ENCODE peak calls at places on chromosome 14, in six cellular contexts. A is hepatocyte, W is DND-41, X is lung, Z is heart left ventricle, B is fibroblast of lung. U is an unnamed sample.
A peak's percentile ranks its signal among the peaks of the same experiment; 100 is the strongest.

GRCh38 chr14:35999264-35999663 is 173.1 kb downstream of the BRMS1L start:
- DNase-seq in A (no peak), W (no peak), X (no peak), Z (no peak), B (no peak), U (no peak)

GRCh38 chr14:66496188-66496807 is 10.1 kb downstream of the CCDC196 start:
- DNase-seq in A (no peak), W (no peak), X (no peak), Z (no peak), B (peak; percentile 19), U (no peak)

GRCh38 chr14:90429764-90430163 is 32.9 kb downstream of the CALM1 start:
- DNase-seq in A (no peak), W (no peak), X (no peak), Z (no peak), B (no peak), U (no peak)

GRCh38 chr14:90507428-90507827 is 110.6 kb downstream of the CALM1 start:
- DNase-seq in A (no peak), W (no peak), X (no peak), Z (no peak), B (no peak), U (no peak)

GRCh38 chr14:94113908-94114588 is 3.5 kb downstream of the IFI27 start:
- DNase-seq in A (no peak), W (no peak), X (no peak), Z (no peak), B (peak; percentile 66), U (no peak)

GRCh38 chr14:35122696-35123387 is 490 bp downstream of the PRORP start:
- DNase-seq in A (peak; percentile 62), W (no peak), X (no peak), Z (no peak), B (peak; percentile 33), U (no peak)

GRCh38 chr14:64656986-64657385 is 47.2 kb upstream of the PLEKHG3 start:
- DNase-seq in A (no peak), W (no peak), X (no peak), Z (no peak), B (no peak), U (no peak)

GRCh38 chr14:34826661-34827060 is 48.5 kb downstream of the BAZ1A start:
- DNase-seq in A (no peak), W (no peak), X (no peak), Z (no peak), B (peak; percentile 31), U (no peak)

GRCh38 chr14:64955297-64955696 is 12.8 kb upstream of the GPX2 start:
- DNase-seq in A (peak; percentile 48), W (no peak), X (no peak), Z (no peak), B (no peak), U (no peak)

GRCh38 chr14:24062216-24062980 is 9.0 kb upstream of the CPNE6 start:
- DNase-seq in A (no peak), W (no peak), X (no peak), Z (peak; percentile 12), B (no peak), U (no peak)

GRCh38 chr14:22039938-22040780 is 366.5 kb upstream of the OR4E1 start:
- DNase-seq in A (peak; percentile 20), W (peak; percentile 61), X (no peak), Z (no peak), B (no peak), U (peak; percentile 32)

GRCh38 chr14:92407395-92407794 is 84.4 kb downstream of the SLC24A4 start:
- DNase-seq in A (no peak), W (no peak), X (no peak), Z (no peak), B (no peak), U (no peak)

GRCh38 chr14:93171366-93171765 is 13.3 kb downstream of the MOAP1 start:
- DNase-seq in A (no peak), W (no peak), X (no peak), Z (no peak), B (no peak), U (no peak)

GRCh38 chr14:67426983-67427601 is 15.1 kb upstream of the PLEK2 start:
- DNase-seq in A (peak; percentile 91), W (peak; percentile 76), X (peak; percentile 72), Z (peak; percentile 80), B (peak; percentile 70), U (peak; percentile 63)

GRCh38 chr14:85178869-85179268 is 351.1 kb upstream of the FLRT2 start:
- DNase-seq in A (no peak), W (no peak), X (no peak), Z (no peak), B (no peak), U (no peak)

GRCh38 chr14:71206123-71206522 is 298.9 kb downstream of the PCNX1 start:
- DNase-seq in A (no peak), W (no peak), X (no peak), Z (no peak), B (no peak), U (no peak)

GRCh38 chr14:24426912-24427536 is 2.4 kb downstream of the CBLN3 start:
- DNase-seq in A (peak; percentile 79), W (no peak), X (no peak), Z (no peak), B (no peak), U (no peak)

GRCh38 chr14:65169351-65169750 is 67.0 kb upstream of the MAX start:
- DNase-seq in A (no peak), W (no peak), X (no peak), Z (no peak), B (peak; percentile 71), U (no peak)

GRCh38 chr14:52730708-52731111 is 744 bp downstream of the STYX start:
- DNase-seq in A (no peak), W (no peak), X (no peak), Z (no peak), B (peak; percentile 31), U (no peak)

GRCh38 chr14:49945448-49946319 is 52.8 kb downstream of the ARF6 start:
- DNase-seq in A (no peak), W (no peak), X (no peak), Z (no peak), B (no peak), U (no peak)

GRCh38 chr14:22524105-22524783 is 64.8 kb downstream of the DAD1 start:
- DNase-seq in A (no peak), W (no peak), X (no peak), Z (no peak), B (no peak), U (no peak)

GRCh38 chr14:104841730-104842129 is 23.3 kb upstream of the CEP170B start:
- DNase-seq in A (no peak), W (no peak), X (no peak), Z (no peak), B (no peak), U (no peak)

GRCh38 chr14:24132061-24132685 is 1.7 kb downstream of the FITM1 start:
- DNase-seq in A (no peak), W (no peak), X (no peak), Z (peak; percentile 49), B (no peak), U (no peak)

GRCh38 chr14:104101651-104102281 is 16.3 kb downstream of the ASPG start:
- DNase-seq in A (no peak), W (no peak), X (no peak), Z (peak; percentile 9), B (no peak), U (no peak)

GRCh38 chr14:72165151-72165715 is 233.0 kb downstream of the RGS6 start:
- DNase-seq in A (no peak), W (no peak), X (no peak), Z (no peak), B (no peak), U (no peak)

GRCh38 chr14:103748539-103748867 is 32.9 kb downstream of the ZFYVE21 start:
- DNase-seq in A (no peak), W (peak; percentile 95), X (no peak), Z (no peak), B (no peak), U (peak; percentile 73)

GRCh38 chr14:79056879-79057278 is 886.7 kb downstream of the NRXN3 start:
- DNase-seq in A (no peak), W (no peak), X (no peak), Z (no peak), B (peak; percentile 89), U (no peak)

GRCh38 chr14:76133103-76133502 is 18.6 kb upstream of the GPATCH2L start:
- DNase-seq in A (peak; percentile 50), W (peak; percentile 56), X (no peak), Z (no peak), B (peak; percentile 11), U (no peak)

GRCh38 chr14:74658535-74659130 is 46.6 kb upstream of the LTBP2 start:
- DNase-seq in A (no peak), W (no peak), X (no peak), Z (no peak), B (peak; percentile 67), U (no peak)

GRCh38 chr14:32588448-32589320 is 259.6 kb downstream of the AKAP6 start:
- DNase-seq in A (peak; percentile 18), W (peak; percentile 13), X (no peak), Z (no peak), B (peak; percentile 55), U (no peak)
- TF ChIP-seq CTCF in A (peak; percentile 58), W (peak; percentile 73), X (peak; percentile 17), Z (no peak), B (peak; percentile 86), U (no peak)

DNA sequence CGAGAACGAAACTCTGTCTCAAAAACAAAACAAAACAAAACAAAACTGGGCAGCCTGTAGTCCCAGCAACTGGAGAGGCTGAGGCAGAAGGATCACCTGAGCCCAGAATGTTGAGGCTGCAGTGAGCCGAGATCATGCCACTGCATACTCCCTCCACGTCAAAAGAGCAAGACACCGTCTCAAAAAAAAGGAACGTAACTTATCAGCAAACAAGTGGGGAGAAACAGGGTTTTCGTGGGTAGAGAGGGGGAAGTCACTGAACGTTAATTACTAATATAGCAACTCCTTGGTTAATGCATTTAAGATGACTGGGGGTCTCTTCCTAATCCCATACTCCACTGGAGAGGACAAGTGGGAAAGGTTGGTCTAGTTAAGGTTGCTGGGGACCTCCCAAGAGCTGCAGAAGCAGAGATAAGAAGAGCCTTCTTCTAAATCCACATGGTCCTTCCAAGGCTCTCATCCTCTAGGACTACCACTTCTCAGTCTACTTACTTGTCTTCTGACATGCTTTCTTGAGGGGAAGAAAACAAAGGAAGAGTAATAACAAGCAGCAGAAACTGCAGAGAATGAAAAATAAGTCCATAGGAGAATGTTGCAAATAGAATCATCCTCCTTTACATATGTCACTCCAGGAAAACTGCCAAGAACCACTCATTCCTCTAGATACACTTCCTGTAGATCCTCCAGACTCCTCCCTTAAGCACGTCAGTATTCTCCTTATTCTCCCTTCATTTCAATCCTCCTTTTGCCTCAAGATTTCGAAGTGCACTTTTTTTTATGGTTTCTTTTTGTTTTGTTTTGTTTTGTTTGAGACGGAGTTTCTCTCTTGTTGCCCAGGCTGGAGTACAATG is 5.8 kb downstream of the NUMB start:
- DNase-seq in A (no peak), W (no peak), X (no peak), Z (no peak), B (peak; percentile 86), U (no peak)
- H3K4me3 ChIP-seq in A (no peak overlapping the region), W (no peak overlapping the region), X (no peak overlapping the region), Z (no peak overlapping the region), B (no peak overlapping the region), U (no peak overlapping the region)

DNA sequence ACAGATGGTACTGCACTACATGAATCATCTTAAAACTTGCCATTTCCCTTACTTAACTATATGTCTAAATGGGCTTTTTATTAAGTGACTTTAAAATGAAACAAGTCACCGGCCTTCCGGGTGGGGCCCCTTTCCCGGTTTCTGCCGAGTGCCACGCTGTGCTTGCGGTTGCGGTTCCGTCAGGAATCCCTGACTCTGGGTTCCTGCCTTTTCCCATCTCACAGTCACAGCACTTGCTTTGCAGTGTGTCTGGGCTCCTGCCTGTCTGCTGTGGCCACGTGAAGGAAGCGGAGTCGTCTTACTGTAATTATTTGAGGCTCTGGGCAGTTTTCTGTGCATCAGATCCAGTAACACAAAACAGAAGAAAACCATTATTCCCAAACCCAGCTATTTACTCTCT is 44.0 kb upstream of the FRMD6 start:
- DNase-seq in A (peak; percentile 58), W (no peak), X (no peak), Z (no peak), B (peak; percentile 33), U (no peak)
- H3K27ac ChIP-seq in A (peak overlapping the region; percentile 89), W (no peak overlapping the region), X (no peak overlapping the region), Z (no peak overlapping the region), B (peak overlapping the region; percentile 56), U (no peak overlapping the region)

GRCh38 chr14:81618695-81619094 is 85.0 kb upstream of the SEL1L start:
- DNase-seq in A (no peak), W (no peak), X (no peak), Z (no peak), B (no peak), U (no peak)
- TF ChIP-seq CTCF in A (peak; percentile 16), W (no peak), X (no peak), Z (no peak), B (no peak), U (no peak)

U was measured in CD8-positive, alpha-beta T cell.